ENCODE peak calls at places on chromosomes 6 and 20, in four cellular contexts. U is IMR-90, C is K562, M is SK-N-SH. S is an unnamed sample.

GRCh38 chr20:24981282-24981681 is 11.3 kb downstream of the APMAP start:
- DNase-seq in C (no peak), U (no peak), M (no peak), S (no peak)

GRCh38 chr20:45329497-45330319 is 18.5 kb downstream of the SDC4 start:
- DNase-seq in U (no peak), M (no peak), C (no peak), S (no peak)

GRCh38 chr6:165717732-165718465 is 54.9 kb upstream of the PDE10A start:
- DNase-seq in M (no peak), U (peak), C (no peak), S (no peak)

GRCh38 chr20:48051810-48052491 is 266.7 kb upstream of the SULF2 start:
- DNase-seq in C (no peak), M (peak), U (peak), S (no peak)

GRCh38 chr20:33515569-33516216 is 25.8 kb downstream of the CBFA2T2 start:
- DNase-seq in M (no peak), U (no peak), C (no peak), S (peak)

GRCh38 chr6:21082091-21082490 is 511.5 kb upstream of the SOX4 start:
- DNase-seq in U (no peak), M (no peak), C (no peak), S (no peak)

GRCh38 chr6:16855460-16855859 is 94.2 kb upstream of the ATXN1 start:
- DNase-seq in U (no peak), C (no peak), M (no peak), S (no peak)

GRCh38 chr20:15100506-15101160 is 763.2 kb upstream of the FLRT3 start:
- DNase-seq in U (no peak), M (no peak), C (no peak), S (no peak)

GRCh38 chr6:16129623-16130243 is 847 bp downstream of the MYLIP start:
- DNase-seq in U (peak), C (no peak), M (no peak), S (peak)

GRCh38 chr6:108194503-108194902 is 28.7 kb downstream of the NR2E1 start:
- DNase-seq in U (no peak), C (no peak), M (no peak), S (no peak)

GRCh38 chr6:6758915-6759654 is 170.6 kb downstream of the LY86 start:
- DNase-seq in U (peak), M (peak), C (peak), S (peak)

GRCh38 chr6:154501287-154501868 is 9.1 kb downstream of the CNKSR3 start:
- DNase-seq in U (no peak), C (peak), M (no peak), S (no peak)

GRCh38 chr6:47014401-47014800 is 27.7 kb downstream of the ADGRF1 start:
- DNase-seq in M (no peak), C (no peak), U (no peak), S (no peak)

GRCh38 chr6:157632821-157633220 is 190.2 kb upstream of the SNX9 start:
- DNase-seq in U (peak), C (no peak), M (no peak), S (no peak)

GRCh38 chr6:127812985-127813681 is 87.7 kb downstream of the THEMIS start:
- DNase-seq in U (no peak), M (no peak), C (no peak), S (no peak)

GRCh38 chr20:17655865-17656489 is 26.1 kb downstream of the RRBP1 start:
- DNase-seq in U (peak), C (no peak), M (peak), S (no peak)

GRCh38 chr20:10762216-10762615 is 88.4 kb upstream of the JAG1 start:
- DNase-seq in C (no peak), M (no peak), U (no peak), S (no peak)

GRCh38 chr6:72422126-72422680 is 199.7 kb upstream of the KCNQ5 start:
- DNase-seq in U (peak), C (no peak), M (no peak), S (no peak)

GRCh38 chr6:22149501-22150490 is 147.0 kb downstream of the PRL start:
- DNase-seq in C (no peak), U (peak), M (peak), S (no peak)

GRCh38 chr6:155943635-155944034 is 488.0 kb upstream of the NOX3 start:
- DNase-seq in M (no peak), C (no peak), U (peak), S (no peak)

GRCh38 chr6:54419885-54420284 is 111.6 kb downstream of the TINAG start:
- DNase-seq in C (no peak), M (no peak), U (peak), S (peak)

GRCh38 chr20:29873946-29874345 is 1383.5 kb upstream of the DEFB115 start:
- DNase-seq in M (peak), U (peak), C (no peak), S (no peak)

GRCh38 chr20:32532246-32532645 is 52.9 kb downstream of the NOL4L start:
- DNase-seq in U (no peak), M (no peak), C (no peak), S (no peak)

GRCh38 chr6:89954721-89955148 is 60.5 kb downstream of the GJA10 start:
- DNase-seq in C (no peak), U (peak), M (no peak), S (no peak)

GRCh38 chr6:107328081-107328480 is 131.3 kb downstream of the PDSS2 start:
- DNase-seq in C (no peak), M (no peak), U (no peak), S (no peak)

GRCh38 chr20:48681882-48682426 is 145.8 kb downstream of the PREX1 start:
- DNase-seq in M (no peak), C (no peak), U (no peak), S (no peak)

GRCh38 chr6:93243379-93243778 is 176.0 kb downstream of the EPHA7 start:
- DNase-seq in M (no peak), U (no peak), C (no peak), S (no peak)

GRCh38 chr6:148365037-148365436 is 22.4 kb downstream of the SASH1 start:
- DNase-seq in M (no peak), C (no peak), U (no peak), S (no peak)
- TF ChIP-seq SMC3 in M (no peak), C (no peak), U (no peak), S (no peak)

DNA sequence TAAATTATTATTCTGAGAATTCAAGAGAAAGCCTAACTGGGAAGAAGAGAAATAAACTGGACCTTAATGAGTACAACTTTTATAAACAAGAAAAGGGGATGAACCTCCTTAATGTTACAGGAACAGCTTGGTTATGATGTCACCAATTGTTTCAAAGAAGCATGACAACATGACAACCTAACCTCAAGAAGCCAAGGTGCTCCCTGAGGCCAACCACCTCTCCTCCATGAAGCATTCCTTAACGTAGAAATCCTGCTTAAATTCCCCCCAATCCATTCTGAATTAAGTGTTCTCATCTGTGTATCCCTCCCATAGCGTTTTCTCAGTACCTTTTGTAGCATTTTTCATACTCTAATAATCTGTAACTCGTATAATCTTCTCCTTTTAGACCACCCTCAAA is 1.7 kb downstream of the HBS1L start:
- DNase-seq in C (peak), U (no peak), M (no peak), S (no peak)
- H3K4me2 ChIP-seq in C (peak), U (peak), M (peak), S (peak)

GRCh38 chr20:58403272-58403671 is 14.2 kb downstream of the VAPB start:
- DNase-seq in M (no peak), U (no peak), C (no peak), S (no peak)

GRCh38 chr20:58402827-58403226 is 13.8 kb downstream of the VAPB start:
- DNase-seq in M (no peak), C (no peak), U (no peak), S (no peak)

GRCh38 chr20:58399926-58400325 is 10.9 kb downstream of the VAPB start:
- DNase-seq in C (no peak), U (no peak), M (no peak), S (no peak)

GRCh38 chr20:58402305-58402704 is 13.3 kb downstream of the VAPB start:
- DNase-seq in C (no peak), M (no peak), U (no peak), S (no peak)

GRCh38 chr20:58401123-58401639 is 12.2 kb downstream of the VAPB start:
- DNase-seq in U (no peak), C (no peak), M (no peak), S (no peak)
- TF ChIP-seq CTCF in U (no peak), C (no peak), M (no peak), S (no peak)

DNA sequence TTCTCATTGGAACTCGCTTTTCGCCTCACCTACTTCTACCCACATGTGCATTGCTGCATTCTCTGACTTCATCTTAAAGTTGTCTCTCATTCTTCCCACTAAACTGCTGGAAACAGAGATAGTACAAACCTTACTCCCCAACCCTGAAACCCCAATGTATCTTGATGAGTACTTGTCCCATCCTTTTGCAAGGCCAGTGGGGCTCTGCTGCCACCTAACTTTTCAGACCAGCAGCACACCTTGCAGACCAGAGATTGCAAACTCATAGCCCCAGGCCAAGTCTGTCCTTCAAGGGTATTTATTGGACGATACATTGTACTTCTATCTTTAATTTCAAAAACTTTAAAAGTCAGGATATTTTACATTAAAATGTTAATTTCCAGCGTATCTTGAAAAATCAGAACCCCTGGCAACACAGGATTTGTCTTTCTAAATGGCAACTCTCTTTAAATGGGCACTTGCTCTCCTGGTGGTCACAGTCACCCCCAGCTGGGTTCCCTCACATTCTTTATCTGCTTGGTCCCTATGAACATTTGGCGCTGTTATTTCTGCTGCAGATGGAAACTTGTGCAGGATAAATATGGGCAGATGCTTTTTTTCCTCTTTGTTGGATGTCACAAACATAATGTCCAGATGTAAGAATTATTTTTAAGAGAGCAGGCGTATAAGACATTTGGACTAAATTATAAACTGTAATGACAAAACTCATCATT is 83.9 kb downstream of the SOD2 start:
- DNase-seq in C (peak), U (peak), M (no peak), S (peak)
- TF ChIP-seq SMC3 in C (peak), U (peak), M (peak), S (no peak)

GRCh38 chr20:62224113-62224855 is 4.2 kb upstream of the HRH3 start:
- DNase-seq in M (no peak), U (no peak), C (no peak), S (no peak)
- H3K4me2 ChIP-seq in M (no peak), U (no peak), C (no peak), S (no peak)

GRCh38 chr20:53201588-53201987 is 229.4 kb downstream of the TSHZ2 start:
- DNase-seq in C (no peak), U (no peak), M (no peak), S (no peak)
- TF ChIP-seq CTCF in C (peak), U (no peak), M (no peak), S (no peak)

DNA sequence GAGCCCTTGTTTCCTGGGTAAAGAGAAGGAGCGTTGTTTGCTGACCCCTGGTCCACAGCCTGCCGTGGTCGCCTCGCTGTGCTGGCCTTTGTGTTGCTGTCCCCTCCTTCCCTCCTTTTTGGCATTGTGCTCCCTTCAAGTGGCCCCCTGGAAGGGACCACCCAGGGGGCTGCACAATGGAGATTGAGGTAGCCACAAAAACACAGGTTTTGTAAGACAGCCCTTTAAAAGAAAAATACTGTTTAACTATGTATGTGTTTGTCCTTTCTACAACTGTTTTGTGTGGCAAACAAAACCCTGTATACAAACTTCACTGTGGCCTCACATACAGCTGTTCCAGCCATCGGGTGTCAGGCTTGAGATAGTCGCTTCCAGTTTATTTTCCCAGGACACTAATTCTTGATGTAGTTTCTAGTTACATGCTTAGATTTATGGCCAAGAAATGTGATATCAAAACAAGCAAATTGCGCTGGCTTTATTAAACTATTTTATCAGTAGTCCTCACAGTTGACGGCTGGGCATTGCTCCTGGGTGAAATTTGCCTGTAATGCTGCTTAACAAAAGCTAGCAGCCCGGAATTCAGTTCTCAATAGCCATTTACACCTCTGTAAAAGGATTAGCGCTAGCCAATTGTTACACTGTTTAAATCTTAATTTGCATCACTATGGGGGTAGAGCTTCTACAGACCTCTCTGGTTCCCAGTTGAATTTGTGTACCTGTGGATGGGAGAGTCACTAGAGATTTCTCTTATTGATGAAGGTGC is 64.1 kb downstream of the KIZ start:
- DNase-seq in U (no peak), C (no peak), M (no peak), S (no peak)
- TF ChIP-seq SMC3 in U (no peak), C (no peak), M (no peak), S (no peak)